ENCODE peak calls at places on chromosomes 7 and 10, in four cellular contexts. One of them, this sample, is unnamed.

GRCh38 chr7:33845991-33846509 is 59.3 kb upstream of the BMPER start:
- DNase-seq in NCI-H146: no peak
- DNase-seq in lung: no peak
- DNase-seq in CD4-positive, alpha-beta memory T cell: no peak
- DNase-seq in this sample: no peak

GRCh38 chr7:17090751-17091150 is 207.7 kb upstream of the AHR start:
- DNase-seq in NCI-H146: no peak
- DNase-seq in lung: no peak
- DNase-seq in CD4-positive, alpha-beta memory T cell: no peak
- DNase-seq in this sample: peak; percentile 57

GRCh38 chr7:27661776-27662489 is 750 bp downstream of the HIBADH start:
- DNase-seq in NCI-H146: peak; percentile 52
- DNase-seq in lung: no peak
- DNase-seq in CD4-positive, alpha-beta memory T cell: peak; percentile 37
- DNase-seq in this sample: peak; percentile 43

GRCh38 chr7:105677803-105678583 is 96.7 kb upstream of the EFCAB10 start:
- DNase-seq in NCI-H146: no peak
- DNase-seq in lung: peak; percentile 61
- DNase-seq in CD4-positive, alpha-beta memory T cell: peak; percentile 86
- DNase-seq in this sample: no peak

GRCh38 chr10:93368210-93368609 is 113.9 kb downstream of the MYOF start:
- DNase-seq in NCI-H146: no peak
- DNase-seq in lung: no peak
- DNase-seq in CD4-positive, alpha-beta memory T cell: no peak
- DNase-seq in this sample: no peak

GRCh38 chr10:125203186-125203800 is 42.9 kb upstream of the CTBP2 start:
- DNase-seq in NCI-H146: no peak
- DNase-seq in lung: no peak
- DNase-seq in CD4-positive, alpha-beta memory T cell: no peak
- DNase-seq in this sample: no peak

GRCh38 chr10:46310143-46310514 is 23.3 kb downstream of the ANTXRL start:
- DNase-seq in NCI-H146: no peak
- DNase-seq in lung: no peak
- DNase-seq in CD4-positive, alpha-beta memory T cell: no peak
- DNase-seq in this sample: no peak

GRCh38 chr7:11557627-11558026 is 274.4 kb downstream of the THSD7A start:
- DNase-seq in NCI-H146: peak; percentile 50
- DNase-seq in lung: no peak
- DNase-seq in CD4-positive, alpha-beta memory T cell: no peak
- DNase-seq in this sample: peak; percentile 35

GRCh38 chr7:107582906-107583305 is 2.9 kb downstream of the BCAP29 start:
- DNase-seq in NCI-H146: no peak
- DNase-seq in lung: no peak
- DNase-seq in CD4-positive, alpha-beta memory T cell: no peak
- DNase-seq in this sample: no peak

GRCh38 chr10:78025685-78026364 is 3.5 kb downstream of the POLR3A start:
- DNase-seq in NCI-H146: no peak
- DNase-seq in lung: no peak
- DNase-seq in CD4-positive, alpha-beta memory T cell: no peak
- DNase-seq in this sample: peak; percentile 91

GRCh38 chr7:119197872-119198527 is 973.5 kb downstream of the ANKRD7 start:
- DNase-seq in NCI-H146: peak; percentile 69
- DNase-seq in lung: no peak
- DNase-seq in CD4-positive, alpha-beta memory T cell: no peak
- DNase-seq in this sample: peak; percentile 48

GRCh38 chr10:99834410-99834809 is 52.0 kb downstream of the ABCC2 start:
- DNase-seq in NCI-H146: no peak
- DNase-seq in lung: no peak
- DNase-seq in CD4-positive, alpha-beta memory T cell: no peak
- DNase-seq in this sample: peak; percentile 95

GRCh38 chr10:114525368-114525949 is 121.2 kb upstream of the AFAP1L2 start:
- DNase-seq in NCI-H146: peak; percentile 12
- DNase-seq in lung: no peak
- DNase-seq in CD4-positive, alpha-beta memory T cell: peak; percentile 52
- DNase-seq in this sample: no peak

GRCh38 chr10:74244097-74244685 is 93.2 kb downstream of the ADK start:
- DNase-seq in NCI-H146: peak; percentile 51
- DNase-seq in lung: no peak
- DNase-seq in CD4-positive, alpha-beta memory T cell: no peak
- DNase-seq in this sample: peak; percentile 11

GRCh38 chr10:36634916-36635315 is 490.5 kb upstream of the ANKRD30A start:
- DNase-seq in NCI-H146: no peak
- DNase-seq in lung: no peak
- DNase-seq in CD4-positive, alpha-beta memory T cell: no peak
- DNase-seq in this sample: peak; percentile 72

GRCh38 chr7:150520145-150520544 is 5.5 kb downstream of the GIMAP7 start:
- DNase-seq in NCI-H146: no peak
- DNase-seq in lung: no peak
- DNase-seq in CD4-positive, alpha-beta memory T cell: no peak
- DNase-seq in this sample: no peak

GRCh38 chr10:1102392-1102791 is 46.2 kb downstream of the WDR37 start:
- DNase-seq in NCI-H146: no peak
- DNase-seq in lung: no peak
- DNase-seq in CD4-positive, alpha-beta memory T cell: no peak
- DNase-seq in this sample: no peak

GRCh38 chr7:94888542-94888941 is 18.9 kb upstream of the PPP1R9A start:
- DNase-seq in NCI-H146: no peak
- DNase-seq in lung: peak; percentile 43
- DNase-seq in CD4-positive, alpha-beta memory T cell: no peak
- DNase-seq in this sample: peak; percentile 13

GRCh38 chr7:51970961-51971655 is 654.5 kb upstream of the COBL start:
- DNase-seq in NCI-H146: no peak
- DNase-seq in lung: no peak
- DNase-seq in CD4-positive, alpha-beta memory T cell: no peak
- DNase-seq in this sample: no peak

GRCh38 chr7:33418251-33418701 is 288.9 kb downstream of the BBS9 start:
- DNase-seq in NCI-H146: peak; percentile 72
- DNase-seq in lung: no peak
- DNase-seq in CD4-positive, alpha-beta memory T cell: no peak
- DNase-seq in this sample: peak; percentile 76

This sample was measured in HT1080.